ENCODE peak calls at places on chromosomes 7 and 10, in ten cellular contexts. N, X, Z, Y, J, O, C, F, E and W are unnamed samples. For H3K4me1 and H3K36me3, the result is how much of the 10 kb centered on the place peaks cover.

GRCh38 chr7:52184006-52184703 is 851.3 kb upstream of the POM121L12 start:
- DNase-seq in Z (no peak), F (no peak), E (no peak), C (no peak), Y (no peak), N (no peak), J (no peak), O (no peak), X (no peak), W (no peak)

GRCh38 chr10:125084191-125085186 is 75.9 kb downstream of the CTBP2 start:
- DNase-seq in F (peak), J (peak), N (peak), Z (no peak), O (no peak), X (no peak), Y (peak), C (no peak), E (peak), W (peak)

GRCh38 chr10:93595378-93596288 is 5.4 kb downstream of the RBP4 start:
- DNase-seq in O (no peak), E (no peak), Z (no peak), J (no peak), F (no peak), X (no peak), Y (no peak), C (no peak), N (no peak), W (no peak)

GRCh38 chr7:16428182-16428581 is 6.8 kb upstream of the CRPPA start:
- DNase-seq in Z (no peak), C (no peak), N (no peak), E (no peak), X (no peak), Y (no peak), F (no peak), J (no peak), O (no peak), W (no peak)

GRCh38 chr7:134298902-134299683 is 17.6 kb downstream of the SLC35B4 start:
- DNase-seq in N (peak), X (no peak), J (peak), C (no peak), Z (no peak), F (no peak), O (peak), E (peak), Y (peak), W (peak)

GRCh38 chr7:103811997-103812396 is 177.5 kb downstream of the RELN start:
- DNase-seq in N (no peak), X (peak), E (no peak), C (peak), F (no peak), J (no peak), Y (no peak), Z (no peak), O (no peak), W (no peak)

GRCh38 chr10:114309111-114309651 is 70.1 kb downstream of the VWA2 start:
- DNase-seq in J (no peak), Z (no peak), E (no peak), N (no peak), F (peak), O (no peak), Y (peak), C (no peak), X (no peak), W (no peak)

GRCh38 chr10:79442171-79443040 is 3.0 kb downstream of the ZCCHC24 start:
- DNase-seq in X (no peak), F (no peak), Z (no peak), Y (no peak), J (no peak), O (no peak), E (no peak), N (no peak), C (no peak), W (no peak)

GRCh38 chr7:81008901-81009300 is 90.0 kb upstream of the SEMA3C start:
- DNase-seq in O (no peak), F (no peak), E (no peak), Y (no peak), J (no peak), X (no peak), N (no peak), Z (no peak), C (no peak), W (no peak)

GRCh38 chr10:78576276-78576675 is 492.5 kb upstream of the ZMIZ1 start:
- DNase-seq in J (no peak), X (no peak), Z (no peak), C (no peak), Y (no peak), N (no peak), F (no peak), E (no peak), O (no peak), W (peak)

GRCh38 chr10:31274310-31274709 is 44.7 kb upstream of the ZEB1 start:
- DNase-seq in N (no peak), C (no peak), Z (no peak), X (no peak), E (no peak), O (no peak), Y (peak), J (no peak), F (no peak), W (no peak)

GRCh38 chr7:98646465-98646864 is 29.4 kb downstream of the NPTX2 start:
- DNase-seq in J (no peak), Z (no peak), C (no peak), E (no peak), O (no peak), N (no peak), Y (no peak), X (no peak), F (no peak), W (no peak)

GRCh38 chr10:49594594-49594993 is 15.5 kb upstream of the SLC18A3 start:
- DNase-seq in X (no peak), O (peak), F (no peak), Y (peak), E (peak), Z (peak), J (peak), N (peak), C (peak), W (no peak)

GRCh38 chr7:139203992-139204391 is 27.0 kb upstream of the UBN2 start:
- DNase-seq in J (no peak), E (no peak), Z (no peak), C (no peak), X (no peak), F (no peak), N (no peak), O (no peak), Y (no peak), W (no peak)

GRCh38 chr10:104642311-104643022 is 1.4 kb downstream of the SORCS3 start:
- DNase-seq in J (peak), F (peak), Z (peak), Y (no peak), E (peak), C (peak), X (no peak), N (no peak), O (peak), W (no peak)

GRCh38 chr10:93173867-93174845 is 100.5 kb downstream of the CYP26A1 start:
- DNase-seq in Z (no peak), Y (no peak), X (no peak), E (no peak), N (no peak), F (no peak), J (no peak), O (no peak), C (no peak), W (no peak)

GRCh38 chr7:117937726-117938483 is 64.7 kb upstream of the CTTNBP2 start:
- DNase-seq in O (no peak), E (no peak), F (no peak), J (no peak), Z (no peak), N (no peak), C (no peak), X (no peak), Y (no peak), W (no peak)

GRCh38 chr10:112235920-112236319 is 47.3 kb upstream of the TECTB start:
- DNase-seq in J (no peak), F (no peak), X (no peak), C (no peak), E (no peak), N (no peak), O (no peak), Y (no peak), Z (no peak), W (no peak)

GRCh38 chr10:33216661-33217427 is 117.6 kb downstream of the NRP1 start:
- DNase-seq in F (no peak), C (no peak), X (no peak), J (no peak), O (no peak), Z (no peak), E (no peak), Y (no peak), N (no peak), W (no peak)

GRCh38 chr10:127153166-127153565 is 43.2 kb downstream of the INSYN2A start:
- DNase-seq in Y (peak), X (no peak), F (no peak), E (no peak), O (no peak), J (no peak), N (no peak), Z (no peak), C (no peak), W (no peak)

GRCh38 chr10:67794909-67795460 is 43.0 kb downstream of the DNAJC12 start:
- DNase-seq in N (no peak), C (peak), Z (no peak), E (no peak), X (no peak), O (no peak), J (no peak), Y (no peak), F (no peak), W (no peak)

GRCh38 chr7:20991544-20991943 is 204.9 kb upstream of the SP8 start:
- DNase-seq in C (no peak), O (no peak), Y (no peak), E (no peak), X (no peak), F (no peak), N (no peak), Z (no peak), J (no peak), W (no peak)

GRCh38 chr7:137771679-137772078 is 75.1 kb downstream of the DGKI start:
- DNase-seq in N (no peak), J (no peak), X (no peak), Z (no peak), E (no peak), C (no peak), F (no peak), Y (peak), O (no peak), W (no peak)

DNA sequence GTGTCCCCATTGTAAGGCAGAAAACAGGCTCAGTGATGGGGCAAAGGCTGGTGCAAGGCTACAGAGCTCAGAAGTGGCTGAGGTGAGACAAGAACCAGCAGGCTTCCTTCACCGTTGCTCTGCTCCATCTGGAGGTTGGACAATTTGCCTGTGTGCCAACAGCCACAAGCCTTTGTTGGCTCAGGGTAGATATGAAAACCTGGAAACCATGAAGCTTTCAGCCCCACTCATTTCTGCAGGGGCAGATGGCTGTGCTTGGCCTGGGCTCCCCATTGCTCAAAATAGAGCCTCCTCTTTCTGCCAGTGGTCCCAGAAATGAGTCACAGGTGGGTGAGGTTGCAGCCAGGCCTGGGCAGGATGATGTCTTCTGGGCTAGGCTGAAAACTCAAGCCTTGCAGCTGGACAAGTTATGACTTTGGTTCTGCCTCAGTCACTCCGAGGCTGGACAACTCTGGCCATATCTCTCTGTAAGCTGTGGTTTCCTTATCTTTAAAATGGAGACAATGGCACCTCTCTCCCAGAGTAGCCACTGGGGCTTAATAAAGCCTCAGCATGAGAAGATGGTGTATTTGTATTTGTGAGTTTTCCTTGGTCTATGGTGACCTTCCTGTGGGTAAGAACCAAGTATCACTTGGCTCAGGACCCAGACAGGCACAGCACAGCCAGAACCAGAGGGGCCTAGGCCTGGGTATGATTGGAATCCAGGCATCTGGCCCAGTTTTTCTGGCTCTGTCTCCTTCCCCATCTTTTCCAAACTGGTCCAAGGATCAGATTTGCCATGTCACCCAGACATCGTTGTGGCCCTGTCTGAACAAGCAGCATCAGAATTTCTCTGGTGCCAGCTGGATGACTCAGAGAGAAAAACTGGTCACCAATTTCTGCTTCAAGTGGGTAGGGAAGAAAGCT is 12.1 kb upstream of the ZNF273 start:
- DNase-seq in E (no peak), O (no peak), Y (no peak), X (no peak), C (peak), Z (no peak), J (no peak), F (no peak), N (no peak), W (no peak)
- H3K4me1 ChIP-seq in E (under half), O (under half), Y (under half), X (under half), C (under half), Z (under half), J (under half), F (under half), N (under half), W (under half)

DNA sequence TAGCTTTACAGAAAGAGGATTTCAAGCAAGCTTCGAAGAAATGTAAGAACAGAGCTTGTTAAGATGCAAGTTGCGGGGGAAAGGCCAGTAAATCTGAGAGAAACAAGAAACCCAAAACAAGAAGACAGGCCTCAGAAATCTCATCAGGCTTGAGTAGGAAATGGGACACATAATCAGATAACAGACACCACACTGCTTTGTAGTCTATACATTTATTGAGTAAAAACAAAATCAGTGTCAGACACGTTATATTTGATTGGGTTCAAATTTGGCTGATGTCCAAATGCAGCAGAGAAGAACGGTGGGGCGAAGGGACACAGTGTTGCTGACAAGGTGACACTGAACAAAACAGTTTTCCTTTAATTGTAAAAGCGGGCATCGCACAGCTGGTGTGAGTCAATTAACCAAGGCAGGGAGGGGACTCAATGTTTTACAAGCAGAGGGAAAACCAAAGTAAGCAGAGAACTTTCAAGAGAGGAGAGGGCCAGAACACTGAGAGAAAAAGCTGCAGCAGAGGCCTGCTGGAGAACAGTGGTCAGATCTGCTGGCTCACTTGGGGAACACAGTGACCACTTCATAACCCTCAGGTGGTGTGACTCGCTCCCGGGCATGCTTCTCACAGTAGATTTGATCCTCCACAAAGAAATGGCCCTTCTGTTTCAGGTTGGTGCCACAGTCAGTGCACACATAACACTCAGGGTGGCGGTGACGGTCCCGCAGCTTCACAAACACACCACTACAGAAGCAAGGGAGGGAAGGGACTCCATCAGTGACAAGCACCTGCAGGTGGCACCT is 43.5 kb downstream of the ACSM6 start:
- DNase-seq in N (no peak), E (no peak), Z (no peak), F (no peak), J (no peak), Y (no peak), C (no peak), O (no peak), X (no peak), W (no peak)
- H3K36me3 ChIP-seq in N (under half), E (under half), Z (under half), F (under half), J (under half), Y (under half), C (under half), O (under half), X (under half), W (half or more)

GRCh38 chr7:42127232-42127622 is 109.8 kb downstream of the GLI3 start:
- DNase-seq in N (no peak), Y (no peak), F (no peak), E (no peak), O (no peak), X (no peak), J (no peak), Z (no peak), C (no peak), W (no peak)
- H3K4me1 ChIP-seq in N (under half), Y (under half), F (under half), E (under half), O (under half), X (under half), J (under half), Z (under half), C (under half), W (under half)

GRCh38 chr7:92714280-92714679 is 122.1 kb downstream of the CDK6 start:
- DNase-seq in C (no peak), E (no peak), F (no peak), J (no peak), Y (no peak), N (no peak), Z (no peak), O (no peak), X (no peak), W (no peak)
- H3K36me3 ChIP-seq in C (under half), E (under half), F (under half), J (under half), Y (under half), N (under half), Z (under half), O (under half), X (under half), W (under half)

GRCh38 chr10:86798030-86798429 is 41.6 kb downstream of the BMPR1A start:
- DNase-seq in C (no peak), Y (peak), Z (no peak), N (no peak), E (no peak), O (no peak), J (no peak), X (no peak), F (no peak), W (no peak)
- H3K4me1 ChIP-seq in C (under half), Y (under half), Z (under half), N (under half), E (under half), O (under half), J (under half), X (under half), F (under half), W (half or more)

DNA sequence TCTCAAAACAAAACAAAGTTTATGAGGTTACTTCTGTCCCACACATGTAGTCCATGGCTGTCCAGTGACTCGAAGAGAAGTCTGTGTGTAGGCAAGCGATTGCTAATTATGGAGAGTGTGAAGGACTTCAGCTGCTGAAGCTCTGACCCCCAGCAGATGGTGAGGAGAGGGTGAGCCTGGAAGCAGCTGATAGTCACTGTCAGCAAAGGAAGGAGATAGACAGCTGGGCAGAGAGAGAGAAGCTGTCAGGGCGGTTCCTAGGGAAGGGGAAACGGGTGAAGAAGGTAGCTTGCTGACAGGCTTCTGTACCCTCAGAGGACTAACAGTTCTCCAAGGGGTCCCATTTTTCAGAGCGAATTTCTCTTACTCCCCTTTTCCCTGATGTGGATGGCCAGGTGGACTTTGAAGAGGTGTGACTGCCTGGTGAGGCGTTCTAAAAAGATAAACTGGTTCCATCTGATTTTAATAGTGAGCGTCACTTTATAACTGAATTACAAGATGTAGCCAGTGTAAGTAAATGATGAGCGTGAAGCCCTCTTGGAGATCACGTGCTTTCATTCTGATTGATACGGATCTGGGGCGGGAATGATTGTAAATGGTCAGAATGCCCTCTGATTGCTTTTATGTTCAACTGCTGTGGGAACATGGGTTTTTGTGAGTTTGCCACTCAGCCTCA is 12.1 kb downstream of the ZSCAN21 start:
- DNase-seq in F (no peak), C (peak), N (no peak), X (no peak), E (no peak), O (no peak), Z (no peak), J (no peak), Y (no peak), W (no peak)
- H3K36me3 ChIP-seq in F (under half), C (half or more), N (half or more), X (under half), E (under half), O (half or more), Z (under half), J (under half), Y (under half), W (half or more)

GRCh38 chr7:5439209-5439571 is 15.6 kb upstream of the TNRC18 start:
- DNase-seq in Z (no peak), C (no peak), N (no peak), X (no peak), E (no peak), J (no peak), F (no peak), Y (no peak), O (no peak), W (no peak)
- H3K4me1 ChIP-seq in Z (under half), C (under half), N (under half), X (under half), E (under half), J (under half), F (under half), Y (under half), O (under half), W (under half)

DNA sequence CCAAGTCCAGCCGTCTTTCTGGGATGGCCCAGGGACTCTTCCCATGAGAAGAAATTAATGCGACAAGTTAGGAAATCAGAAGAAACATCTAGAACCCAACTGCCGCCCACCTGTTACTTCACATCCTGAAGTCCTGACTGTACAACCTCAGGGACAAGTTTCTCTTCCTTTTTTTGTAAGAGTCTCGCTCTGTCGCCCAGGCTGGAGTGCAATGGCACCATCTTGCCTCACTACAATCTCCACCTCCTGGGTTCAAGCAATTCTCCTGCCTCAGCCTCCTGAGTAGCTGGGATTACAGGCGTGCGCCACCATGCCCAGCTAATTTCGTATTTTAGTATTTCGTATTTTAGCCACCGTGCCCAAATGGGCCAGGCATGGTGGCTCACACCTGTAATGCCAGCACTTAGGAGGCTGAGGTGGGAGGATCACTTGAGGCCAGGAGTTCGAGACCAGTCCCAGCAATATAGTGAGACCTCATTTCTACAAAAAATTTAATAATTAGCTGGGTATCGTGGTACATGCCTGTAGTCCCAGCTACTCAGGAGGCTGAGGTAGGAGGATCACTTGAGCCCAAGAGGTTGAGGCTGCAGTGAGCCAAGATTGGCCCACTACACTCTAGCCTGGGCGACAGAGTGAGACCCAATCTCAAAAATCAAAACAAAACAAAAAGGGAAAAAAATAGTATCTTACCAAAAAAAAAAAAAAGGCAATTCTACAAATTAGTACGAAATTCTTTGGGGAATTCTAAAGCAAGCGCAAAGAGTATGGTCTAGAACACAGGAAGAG is 20.8 kb downstream of the LAT2 start:
- DNase-seq in C (no peak), Z (no peak), O (no peak), F (no peak), E (no peak), N (no peak), Y (no peak), J (peak), X (no peak), W (no peak)
- H3K36me3 ChIP-seq in C (half or more), Z (under half), O (under half), F (under half), E (under half), N (under half), Y (under half), J (under half), X (under half), W (under half)